ENCODE peak calls at places on chromosomes 5 and 9, in nine cellular contexts. One of them, this sample, is unnamed.

GRCh38 chr5:93378073-93378472 is 202.9 kb downstream of the NR2F1-AS1 start:
- DNase-seq in NCI-H2029 treated with DMSO at 0.1 percent for 48 hours: peak; percentile 45
- DNase-seq in fibroblast of lung: peak; percentile 82
- DNase-seq in NCI-H1436: peak; percentile 30
- DNase-seq in fibroblast of the aortic adventitia: no peak
- DNase-seq in Peyer's patch: no peak
- DNase-seq in AG08395: peak; percentile 15
- DNase-seq in Calu3: no peak
- DNase-seq in dermis blood vessel endothelial cell: no peak
- DNase-seq in this sample: peak; percentile 25

GRCh38 chr5:126339215-126339805 is 83.9 kb upstream of the GRAMD2B start:
- DNase-seq in NCI-H2029 treated with DMSO at 0.1 percent for 48 hours: peak; percentile 65
- DNase-seq in fibroblast of lung: peak; percentile 83
- DNase-seq in NCI-H1436: peak; percentile 50
- DNase-seq in fibroblast of the aortic adventitia: peak; percentile 88
- DNase-seq in Peyer's patch: peak; percentile 68
- DNase-seq in AG08395: peak; percentile 58
- DNase-seq in Calu3: peak; percentile 72
- DNase-seq in dermis blood vessel endothelial cell: peak; percentile 79
- DNase-seq in this sample: peak; percentile 80

GRCh38 chr9:127776195-127776918 is 2.1 kb downstream of the SH2D3C start:
- DNase-seq in NCI-H2029 treated with DMSO at 0.1 percent for 48 hours: no peak
- DNase-seq in fibroblast of lung: no peak
- DNase-seq in NCI-H1436: no peak
- DNase-seq in fibroblast of the aortic adventitia: no peak
- DNase-seq in Peyer's patch: peak; percentile 91
- DNase-seq in AG08395: no peak
- DNase-seq in Calu3: no peak
- DNase-seq in dermis blood vessel endothelial cell: no peak
- DNase-seq in this sample: no peak

GRCh38 chr5:132770476-132771159 is 6.4 kb downstream of the SEPTIN8 start:
- DNase-seq in NCI-H2029 treated with DMSO at 0.1 percent for 48 hours: no peak
- DNase-seq in fibroblast of lung: no peak
- DNase-seq in NCI-H1436: no peak
- DNase-seq in fibroblast of the aortic adventitia: peak; percentile 76
- DNase-seq in Peyer's patch: peak; percentile 34
- DNase-seq in AG08395: peak; percentile 64
- DNase-seq in Calu3: no peak
- DNase-seq in dermis blood vessel endothelial cell: peak; percentile 74
- DNase-seq in this sample: no peak

GRCh38 chr5:171757853-171758535 is 27.6 kb upstream of the SMIM23 start:
- DNase-seq in NCI-H2029 treated with DMSO at 0.1 percent for 48 hours: no peak
- DNase-seq in fibroblast of lung: peak; percentile 96
- DNase-seq in NCI-H1436: no peak
- DNase-seq in fibroblast of the aortic adventitia: peak; percentile 94
- DNase-seq in Peyer's patch: no peak
- DNase-seq in AG08395: peak; percentile 72
- DNase-seq in Calu3: peak; percentile 11
- DNase-seq in dermis blood vessel endothelial cell: peak; percentile 74
- DNase-seq in this sample: no peak

GRCh38 chr5:145531038-145531734 is 304.0 kb downstream of the PRELID2 start:
- DNase-seq in NCI-H2029 treated with DMSO at 0.1 percent for 48 hours: no peak
- DNase-seq in fibroblast of lung: peak; percentile 57
- DNase-seq in NCI-H1436: no peak
- DNase-seq in fibroblast of the aortic adventitia: peak; percentile 82
- DNase-seq in Peyer's patch: peak; percentile 64
- DNase-seq in AG08395: peak; percentile 53
- DNase-seq in Calu3: peak; percentile 89
- DNase-seq in dermis blood vessel endothelial cell: peak; percentile 96
- DNase-seq in this sample: peak; percentile 32

GRCh38 chr5:39892708-39893107 is 467.9 kb upstream of the DAB2 start:
- DNase-seq in NCI-H2029 treated with DMSO at 0.1 percent for 48 hours: no peak
- DNase-seq in fibroblast of lung: no peak
- DNase-seq in NCI-H1436: no peak
- DNase-seq in fibroblast of the aortic adventitia: peak; percentile 42
- DNase-seq in Peyer's patch: no peak
- DNase-seq in AG08395: peak; percentile 12
- DNase-seq in Calu3: no peak
- DNase-seq in dermis blood vessel endothelial cell: peak; percentile 61
- DNase-seq in this sample: peak; percentile 55

GRCh38 chr5:56208681-56209080 is 24.4 kb downstream of the ANKRD55 start:
- DNase-seq in NCI-H2029 treated with DMSO at 0.1 percent for 48 hours: no peak
- DNase-seq in fibroblast of lung: no peak
- DNase-seq in NCI-H1436: no peak
- DNase-seq in fibroblast of the aortic adventitia: no peak
- DNase-seq in Peyer's patch: no peak
- DNase-seq in AG08395: no peak
- DNase-seq in Calu3: no peak
- DNase-seq in dermis blood vessel endothelial cell: no peak
- DNase-seq in this sample: no peak

GRCh38 chr5:81749186-81749561 is 1.7 kb downstream of the SSBP2 start:
- DNase-seq in NCI-H2029 treated with DMSO at 0.1 percent for 48 hours: no peak
- DNase-seq in fibroblast of lung: peak; percentile 48
- DNase-seq in NCI-H1436: no peak
- DNase-seq in fibroblast of the aortic adventitia: peak; percentile 52
- DNase-seq in Peyer's patch: no peak
- DNase-seq in AG08395: no peak
- DNase-seq in Calu3: no peak
- DNase-seq in dermis blood vessel endothelial cell: no peak
- DNase-seq in this sample: no peak

GRCh38 chr9:135514342-135515082 is 6.7 kb upstream of the LCN1 start:
- DNase-seq in NCI-H2029 treated with DMSO at 0.1 percent for 48 hours: no peak
- DNase-seq in fibroblast of lung: no peak
- DNase-seq in NCI-H1436: no peak
- DNase-seq in fibroblast of the aortic adventitia: no peak
- DNase-seq in Peyer's patch: peak; percentile 23
- DNase-seq in AG08395: no peak
- DNase-seq in Calu3: no peak
- DNase-seq in dermis blood vessel endothelial cell: no peak
- DNase-seq in this sample: no peak

GRCh38 chr5:14168139-14168792 is 25.1 kb downstream of the TRIO start:
- DNase-seq in NCI-H2029 treated with DMSO at 0.1 percent for 48 hours: no peak
- DNase-seq in fibroblast of lung: no peak
- DNase-seq in NCI-H1436: no peak
- DNase-seq in fibroblast of the aortic adventitia: no peak
- DNase-seq in Peyer's patch: no peak
- DNase-seq in AG08395: no peak
- DNase-seq in Calu3: no peak
- DNase-seq in dermis blood vessel endothelial cell: peak; percentile 71
- DNase-seq in this sample: peak; percentile 50

GRCh38 chr5:110879675-110880074 is 140.9 kb downstream of the SLC25A46 start:
- DNase-seq in NCI-H2029 treated with DMSO at 0.1 percent for 48 hours: no peak
- DNase-seq in fibroblast of lung: no peak
- DNase-seq in NCI-H1436: no peak
- DNase-seq in fibroblast of the aortic adventitia: no peak
- DNase-seq in Peyer's patch: no peak
- DNase-seq in AG08395: no peak
- DNase-seq in Calu3: no peak
- DNase-seq in dermis blood vessel endothelial cell: no peak
- DNase-seq in this sample: no peak

GRCh38 chr9:119003218-119003617 is 366.0 kb downstream of the BRINP1 start:
- DNase-seq in NCI-H2029 treated with DMSO at 0.1 percent for 48 hours: no peak
- DNase-seq in fibroblast of lung: no peak
- DNase-seq in NCI-H1436: no peak
- DNase-seq in fibroblast of the aortic adventitia: no peak
- DNase-seq in Peyer's patch: no peak
- DNase-seq in AG08395: peak; percentile 62
- DNase-seq in Calu3: no peak
- DNase-seq in dermis blood vessel endothelial cell: no peak
- DNase-seq in this sample: peak; percentile 66

GRCh38 chr5:179840321-179840720 is 18.3 kb downstream of the MRNIP start:
- DNase-seq in NCI-H2029 treated with DMSO at 0.1 percent for 48 hours: no peak
- DNase-seq in fibroblast of lung: no peak
- DNase-seq in NCI-H1436: no peak
- DNase-seq in fibroblast of the aortic adventitia: peak; percentile 35
- DNase-seq in Peyer's patch: no peak
- DNase-seq in AG08395: no peak
- DNase-seq in Calu3: no peak
- DNase-seq in dermis blood vessel endothelial cell: no peak
- DNase-seq in this sample: no peak

GRCh38 chr5:150590979-150591411 is 49.5 kb upstream of the SYNPO start:
- DNase-seq in NCI-H2029 treated with DMSO at 0.1 percent for 48 hours: no peak
- DNase-seq in fibroblast of lung: no peak
- DNase-seq in NCI-H1436: no peak
- DNase-seq in fibroblast of the aortic adventitia: no peak
- DNase-seq in Peyer's patch: no peak
- DNase-seq in AG08395: no peak
- DNase-seq in Calu3: no peak
- DNase-seq in dermis blood vessel endothelial cell: peak; percentile 56
- DNase-seq in this sample: no peak

GRCh38 chr5:31291323-31291854 is 97.9 kb downstream of the CDH6 start:
- DNase-seq in NCI-H2029 treated with DMSO at 0.1 percent for 48 hours: no peak
- DNase-seq in fibroblast of lung: no peak
- DNase-seq in NCI-H1436: no peak
- DNase-seq in fibroblast of the aortic adventitia: no peak
- DNase-seq in Peyer's patch: no peak
- DNase-seq in AG08395: no peak
- DNase-seq in Calu3: no peak
- DNase-seq in dermis blood vessel endothelial cell: no peak
- DNase-seq in this sample: no peak

GRCh38 chr5:36900279-36900678 is 23.7 kb downstream of the NIPBL start:
- DNase-seq in NCI-H2029 treated with DMSO at 0.1 percent for 48 hours: no peak
- DNase-seq in fibroblast of lung: no peak
- DNase-seq in NCI-H1436: no peak
- DNase-seq in fibroblast of the aortic adventitia: no peak
- DNase-seq in Peyer's patch: no peak
- DNase-seq in AG08395: no peak
- DNase-seq in Calu3: no peak
- DNase-seq in dermis blood vessel endothelial cell: no peak
- DNase-seq in this sample: no peak

GRCh38 chr9:36936498-36936831 is 97.6 kb downstream of the PAX5 start:
- DNase-seq in NCI-H2029 treated with DMSO at 0.1 percent for 48 hours: no peak
- DNase-seq in fibroblast of lung: no peak
- DNase-seq in NCI-H1436: no peak
- DNase-seq in fibroblast of the aortic adventitia: no peak
- DNase-seq in Peyer's patch: no peak
- DNase-seq in AG08395: no peak
- DNase-seq in Calu3: no peak
- DNase-seq in dermis blood vessel endothelial cell: no peak
- DNase-seq in this sample: no peak

GRCh38 chr9:79611091-79611614 is 39.4 kb downstream of the TLE4 start:
- DNase-seq in NCI-H2029 treated with DMSO at 0.1 percent for 48 hours: no peak
- DNase-seq in fibroblast of lung: peak; percentile 30
- DNase-seq in NCI-H1436: no peak
- DNase-seq in fibroblast of the aortic adventitia: peak; percentile 39
- DNase-seq in Peyer's patch: no peak
- DNase-seq in AG08395: peak; percentile 86
- DNase-seq in Calu3: no peak
- DNase-seq in dermis blood vessel endothelial cell: no peak
- DNase-seq in this sample: peak; percentile 92

GRCh38 chr5:120803282-120803681 is 339.2 kb downstream of the PRR16 start:
- DNase-seq in NCI-H2029 treated with DMSO at 0.1 percent for 48 hours: no peak
- DNase-seq in fibroblast of lung: peak; percentile 71
- DNase-seq in NCI-H1436: no peak
- DNase-seq in fibroblast of the aortic adventitia: peak; percentile 62
- DNase-seq in Peyer's patch: no peak
- DNase-seq in AG08395: peak; percentile 36
- DNase-seq in Calu3: no peak
- DNase-seq in dermis blood vessel endothelial cell: peak; percentile 7
- DNase-seq in this sample: peak; percentile 37

GRCh38 chr5:75310212-75310611 is 26.8 kb upstream of the HMGCR start:
- DNase-seq in NCI-H2029 treated with DMSO at 0.1 percent for 48 hours: no peak
- DNase-seq in fibroblast of lung: no peak
- DNase-seq in NCI-H1436: no peak
- DNase-seq in fibroblast of the aortic adventitia: no peak
- DNase-seq in Peyer's patch: no peak
- DNase-seq in AG08395: no peak
- DNase-seq in Calu3: no peak
- DNase-seq in dermis blood vessel endothelial cell: no peak
- DNase-seq in this sample: no peak